ENCODE peak calls at places on chromosome 14, in five cellular contexts. A is IMR-90, W is mammary epithelial cell, N is GM23338, R is fibroblast of lung. D is an unnamed sample.

GRCh38 chr14:50532502-50533313 is at the start of gene MAP4K5:
- DNase-seq in N (peak), A (peak), R (peak), W (peak), D (peak)

GRCh38 chr14:72097173-72097783 is 165.0 kb downstream of the RGS6 start:
- DNase-seq in R (no peak), A (no peak), N (peak), W (no peak), D (no peak)

GRCh38 chr14:92886337-92886736 is 36.6 kb upstream of the CHGA start:
- DNase-seq in R (no peak), W (no peak), N (no peak), A (no peak), D (no peak)

GRCh38 chr14:77424862-77425261 is 1.5 kb upstream of the NOXRED1 start:
- DNase-seq in R (no peak), W (no peak), A (no peak), N (peak), D (no peak)

GRCh38 chr14:55240526-55241178 is 30.6 kb upstream of the FBXO34 start:
- DNase-seq in A (peak), N (peak), W (no peak), R (peak), D (no peak)

GRCh38 chr14:95356245-95356850 is 36.6 kb upstream of the CLMN start:
- DNase-seq in A (no peak), W (no peak), R (no peak), N (no peak), D (no peak)

GRCh38 chr14:96088131-96088880 is 49.1 kb downstream of the C14orf132 start:
- DNase-seq in R (no peak), N (no peak), A (no peak), W (no peak), D (no peak)

GRCh38 chr14:53032161-53032803 is 81.4 kb upstream of the FERMT2 start:
- DNase-seq in A (peak), W (peak), N (no peak), R (peak), D (no peak)

GRCh38 chr14:35051796-35052195 is 5.7 kb downstream of the FAM177A1 start:
- DNase-seq in R (peak), N (no peak), W (no peak), A (peak), D (no peak)

GRCh38 chr14:28012629-28013415 is 753.8 kb upstream of the FOXG1 start:
- DNase-seq in A (no peak), W (no peak), N (peak), R (no peak), D (no peak)

GRCh38 chr14:31205681-31206535 is 1.7 kb downstream of the HECTD1 start:
- DNase-seq in W (peak), R (peak), A (peak), N (no peak), D (no peak)

GRCh38 chr14:50816419-50817047 is 14.4 kb downstream of the NIN start:
- DNase-seq in R (peak), A (peak), W (no peak), N (no peak), D (no peak)

GRCh38 chr14:96245710-96246534 is 10.1 kb upstream of the BDKRB1 start:
- DNase-seq in W (no peak), A (peak), R (peak), N (no peak), D (no peak)

GRCh38 chr14:70317969-70318634 is 41.4 kb downstream of the COX16 start:
- DNase-seq in R (peak), W (peak), N (peak), A (peak), D (peak)

GRCh38 chr14:88502740-88503139 is 52.1 kb downstream of the PTPN21 start:
- DNase-seq in N (no peak), R (peak), A (peak), W (no peak), D (no peak)

GRCh38 chr14:65997350-65997749 is 488.8 kb upstream of the CCDC196 start:
- DNase-seq in R (no peak), A (no peak), N (no peak), W (peak), D (no peak)

GRCh38 chr14:66225337-66225736 is 260.8 kb upstream of the CCDC196 start:
- DNase-seq in N (no peak), R (no peak), W (no peak), A (no peak), D (no peak)

GRCh38 chr14:104143071-104143470 is 4.7 kb downstream of the KIF26A start:
- DNase-seq in N (no peak), R (no peak), A (no peak), W (no peak), D (no peak)

GRCh38 chr14:93974833-93975232 is 1.5 kb downstream of the ASB2 start:
- DNase-seq in W (no peak), R (no peak), N (no peak), A (no peak), D (no peak)

GRCh38 chr14:52692248-52692962 is 3.0 kb downstream of the ERO1A start:
- DNase-seq in A (peak), W (no peak), R (peak), N (no peak), D (no peak)

GRCh38 chr14:104968153-104968527 is 10.0 kb downstream of the AHNAK2 start:
- DNase-seq in R (peak), W (peak), A (peak), N (peak), D (no peak)

GRCh38 chr14:45112886-45113772 is 21.2 kb downstream of the FKBP3 start:
- DNase-seq in N (no peak), W (no peak), R (peak), A (peak), D (no peak)

GRCh38 chr14:99072956-99073355 is 199.0 kb downstream of the BCL11B start:
- DNase-seq in N (no peak), W (no peak), R (no peak), A (no peak), D (no peak)

GRCh38 chr14:51564986-51565604 is 86.6 kb upstream of the FRMD6 start:
- DNase-seq in N (no peak), R (no peak), A (no peak), W (peak), D (no peak)

GRCh38 chr14:93039649-93040315 is 75.9 kb downstream of the ITPK1 start:
- DNase-seq in A (no peak), R (no peak), W (no peak), N (no peak), D (no peak)

GRCh38 chr14:90287791-90288190 is 31.4 kb downstream of the PSMC1 start:
- DNase-seq in W (no peak), A (no peak), N (no peak), R (no peak), D (no peak)

GRCh38 chr14:105993814-105994213 is 467.4 kb downstream of the TMEM121 start:
- DNase-seq in N (no peak), A (no peak), W (no peak), R (no peak), D (no peak)

GRCh38 chr14:90534091-90534837 is 137.4 kb downstream of the CALM1 start:
- DNase-seq in N (no peak), A (peak), W (no peak), R (peak), D (no peak)

GRCh38 chr14:34030864-34031263 is 80.0 kb upstream of the EGLN3 start:
- DNase-seq in R (peak), N (no peak), A (peak), W (peak), D (no peak)

GRCh38 chr14:77296155-77296554 is 24.5 kb downstream of the POMT2 start:
- DNase-seq in R (no peak), N (no peak), W (no peak), A (no peak), D (no peak)

DNA sequence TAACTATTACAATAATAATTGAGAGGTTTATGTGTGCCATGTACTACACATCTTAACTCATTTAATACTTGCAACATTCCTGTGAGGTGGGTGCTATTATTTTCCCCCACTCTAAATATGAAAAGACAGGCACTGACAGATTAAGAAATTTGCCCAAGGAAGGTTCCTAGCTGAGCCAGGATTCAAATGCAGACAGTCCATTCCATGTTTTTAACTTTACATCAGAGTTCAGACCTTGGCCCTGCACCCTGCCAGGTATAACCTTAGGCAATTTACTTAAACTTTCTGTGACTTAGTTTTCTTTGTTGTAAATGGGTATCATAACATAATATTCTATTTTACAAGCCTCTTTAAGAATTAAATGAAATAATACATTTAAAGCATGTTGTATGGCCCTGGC is 26.6 kb downstream of the RDH12 start:
- DNase-seq in N (no peak), A (no peak), R (no peak), W (no peak), D (no peak)
- TF ChIP-seq CTCF in N (no peak), A (no peak), R (no peak), W (no peak), D (no peak)

DNA sequence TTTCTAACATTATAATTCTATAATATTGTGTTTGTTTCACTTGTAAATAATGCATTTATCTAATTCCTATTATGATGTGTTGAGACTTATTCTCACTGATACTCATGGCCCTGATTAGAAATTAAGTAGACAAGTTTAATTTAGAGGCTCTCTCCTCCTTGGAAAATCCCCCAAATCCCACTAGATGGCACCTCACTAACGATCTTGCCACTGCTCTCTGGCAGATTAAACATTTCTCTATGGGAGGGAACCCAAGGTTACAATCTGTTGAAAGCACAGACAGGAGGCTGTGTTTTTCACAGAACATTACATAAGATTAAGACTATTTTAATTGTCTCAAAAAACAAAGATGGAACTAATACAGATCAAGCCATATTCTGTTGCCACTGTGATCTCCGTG is 318.7 kb downstream of the LRFN5 start:
- DNase-seq in N (peak), W (no peak), A (peak), R (peak), D (no peak)
- TF ChIP-seq CTCF in N (peak), W (peak), A (peak), R (no peak), D (no peak)

GRCh38 chr14:59582845-59583509 is 6.4 kb upstream of the CCDC175 start:
- DNase-seq in W (no peak), R (no peak), N (peak), A (no peak), D (no peak)
- TF ChIP-seq CTCF in W (no peak), R (no peak), N (peak), A (no peak), D (no peak)

DNA sequence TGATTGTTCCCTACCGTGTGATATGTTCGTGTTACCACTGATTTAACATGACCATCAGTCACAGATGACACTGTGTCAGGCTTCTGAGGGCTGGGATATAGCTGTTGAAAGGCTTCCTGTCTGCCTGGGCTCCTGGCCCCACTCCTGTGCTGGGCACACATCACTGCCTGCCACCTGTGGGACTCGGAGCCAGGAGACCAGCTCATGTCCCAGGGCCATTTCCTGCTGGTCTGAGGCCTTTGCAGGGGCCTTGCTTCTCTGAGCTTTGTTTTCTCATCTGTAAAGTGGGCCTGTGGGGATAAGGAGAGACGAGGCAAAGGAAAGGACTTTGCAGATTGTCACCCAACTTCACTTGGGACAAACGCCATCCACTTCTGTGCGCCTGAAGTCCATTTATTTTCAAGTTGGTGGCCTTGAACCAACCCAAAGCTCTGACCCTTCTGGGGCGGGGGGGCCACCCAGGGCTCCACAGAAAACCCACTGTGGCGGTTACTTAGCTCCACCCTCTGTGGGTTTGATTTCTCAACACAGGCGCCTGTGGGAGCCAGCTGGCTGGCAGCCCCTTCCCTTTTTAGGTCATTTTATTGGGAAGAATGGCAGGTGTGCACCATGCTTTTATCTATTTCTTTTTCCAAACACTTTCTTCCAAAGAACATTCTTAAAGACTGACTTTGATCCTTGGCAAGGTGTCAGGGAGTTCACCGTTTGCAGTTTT is 54.1 kb downstream of the BEGAIN start:
- DNase-seq in A (peak), W (no peak), R (peak), N (no peak), D (no peak)
- TF ChIP-seq CTCF in A (no peak), W (no peak), R (no peak), N (no peak), D (no peak)

GRCh38 chr14:75711134-75711795 is 50.2 kb downstream of the TTLL5 start:
- DNase-seq in W (peak), A (peak), R (peak), N (peak), D (peak)
- TF ChIP-seq CTCF in W (peak), A (peak), R (peak), N (peak), D (peak)